ENCODE peak calls at places on chromosomes 2 and 18, in six cellular contexts. Y is left cardiac atrium, J is SJSA1, P is WTC11, O is HT-29, Z is SW480. W is an unnamed sample.

GRCh38 chr2:173357351-173357750 is 2.7 kb downstream of the CDCA7 start:
- DNase-seq in Y (no peak), J (no peak), P (no peak), O (no peak), Z (no peak), W (no peak)

GRCh38 chr2:144452169-144453038 is 67.5 kb downstream of the ZEB2 start:
- DNase-seq in Y (no peak), J (peak; percentile 52), P (peak; percentile 29), O (no peak), Z (no peak), W (no peak)

GRCh38 chr2:173402405-173402974 is 47.8 kb downstream of the CDCA7 start:
- DNase-seq in Y (peak; percentile 82), J (peak; percentile 61), P (peak; percentile 84), O (peak; percentile 92), Z (peak; percentile 84), W (peak; percentile 69)

GRCh38 chr2:2845796-2846315 is 514.8 kb upstream of the MYT1L start:
- DNase-seq in Y (no peak), J (no peak), P (no peak), O (no peak), Z (peak; percentile 20), W (no peak)

GRCh38 chr18:34158881-34159690 is 65.6 kb downstream of the NOL4 start:
- DNase-seq in Y (peak; percentile 20), J (no peak), P (peak; percentile 88), O (no peak), Z (no peak), W (peak; percentile 80)

GRCh38 chr2:102094917-102095316 is 47.6 kb upstream of the IL1R1 start:
- DNase-seq in Y (no peak), J (peak; percentile 53), P (no peak), O (no peak), Z (peak; percentile 52), W (no peak)

GRCh38 chr2:159613515-159614336 is 2.6 kb downstream of the BAZ2B start:
- DNase-seq in Y (no peak), J (peak; percentile 19), P (no peak), O (peak; percentile 53), Z (peak; percentile 50), W (no peak)

GRCh38 chr18:57002627-57003026 is 144.3 kb upstream of the BOD1L2 start:
- DNase-seq in Y (no peak), J (no peak), P (no peak), O (no peak), Z (no peak), W (no peak)

GRCh38 chr2:42132966-42133641 is 36.0 kb upstream of the EML4 start:
- DNase-seq in Y (peak; percentile 85), J (peak; percentile 94), P (peak; percentile 37), O (peak; percentile 95), Z (peak; percentile 96), W (peak; percentile 36)

GRCh38 chr18:22473366-22473765 is 55.7 kb upstream of the CTAGE1 start:
- DNase-seq in Y (no peak), J (no peak), P (no peak), O (no peak), Z (no peak), W (no peak)

GRCh38 chr2:7043689-7044088 is 126.5 kb downstream of the RNF144A start:
- DNase-seq in Y (no peak), J (no peak), P (no peak), O (no peak), Z (no peak), W (no peak)

GRCh38 chr2:216863946-216864345 is 4.1 kb upstream of the TNP1 start:
- DNase-seq in Y (no peak), J (no peak), P (no peak), O (no peak), Z (peak; percentile 13), W (no peak)

GRCh38 chr2:148719941-148720436 is 75.4 kb downstream of the EPC2 start:
- DNase-seq in Y (no peak), J (no peak), P (no peak), O (no peak), Z (no peak), W (no peak)

GRCh38 chr2:72423766-72424165 is 276.1 kb upstream of the CYP26B1 start:
- DNase-seq in Y (no peak), J (no peak), P (no peak), O (no peak), Z (no peak), W (no peak)

GRCh38 chr18:41326311-41326710 is 628.7 kb upstream of the PIK3C3 start:
- DNase-seq in Y (no peak), J (no peak), P (no peak), O (no peak), Z (no peak), W (no peak)

GRCh38 chr2:236123716-236124115 is 44.5 kb downstream of the GBX2 start:
- DNase-seq in Y (no peak), J (no peak), P (no peak), O (no peak), Z (no peak), W (no peak)

GRCh38 chr2:20615466-20616241 is 35.2 kb downstream of the HS1BP3 start:
- DNase-seq in Y (peak; percentile 29), J (no peak), P (no peak), O (no peak), Z (no peak), W (no peak)

GRCh38 chr2:19648583-19648982 is 253.2 kb downstream of the TTC32 start:
- DNase-seq in Y (peak; percentile 72), J (no peak), P (no peak), O (no peak), Z (no peak), W (no peak)

GRCh38 chr18:55637204-55637603 is 49.2 kb upstream of the TCF4 start:
- DNase-seq in Y (no peak), J (no peak), P (no peak), O (no peak), Z (no peak), W (no peak)

GRCh38 chr18:23450022-23450421 is 3.1 kb upstream of the RIOK3 start:
- DNase-seq in Y (no peak), J (no peak), P (no peak), O (no peak), Z (no peak), W (no peak)

GRCh38 chr2:230330725-230331124 is 3.7 kb downstream of the SP140L start:
- DNase-seq in Y (no peak), J (no peak), P (no peak), O (no peak), Z (no peak), W (no peak)

GRCh38 chr2:26384597-26384996 is 17.1 kb upstream of the DRC1 start:
- DNase-seq in Y (no peak), J (no peak), P (no peak), O (no peak), Z (no peak), W (no peak)

GRCh38 chr18:323253-323622 is 55.4 kb upstream of the THOC1 start:
- DNase-seq in Y (no peak), J (peak; percentile 66), P (no peak), O (no peak), Z (peak; percentile 11), W (peak; percentile 39)

GRCh38 chr2:48107326-48107925 is 201.1 kb upstream of the FBXO11 start:
- DNase-seq in Y (no peak), J (peak; percentile 64), P (no peak), O (peak; percentile 7), Z (peak; percentile 43), W (no peak)

GRCh38 chr2:207744050-207744449 is 25.7 kb downstream of the FZD5 start:
- DNase-seq in Y (no peak), J (no peak), P (no peak), O (no peak), Z (no peak), W (no peak)

GRCh38 chr2:86750240-86750839 is 30.2 kb downstream of the RMND5A start:
- DNase-seq in Y (no peak), J (no peak), P (no peak), O (no peak), Z (peak; percentile 46), W (no peak)

GRCh38 chr2:27573452-27573851 is 9.4 kb upstream of the ZNF512 start:
- DNase-seq in Y (no peak), J (no peak), P (no peak), O (no peak), Z (no peak), W (no peak)

GRCh38 chr2:128169497-128169896 is 78.5 kb downstream of the UGGT1 start:
- DNase-seq in Y (no peak), J (no peak), P (no peak), O (no peak), Z (no peak), W (no peak)

W was measured in putamen.